ENCODE peak calls at places on chromosomes 11 and 22, in eight cellular contexts. M is neural progenitor cell, H is GM23338, T is fibroblast of lung, N is neuronal stem cell, A is A549, G is HCT116, X is SK-N-SH. R is an unnamed sample.

GRCh38 chr11:12767577-12767976 is 93.4 kb downstream of the TEAD1 start:
- DNase-seq in T (no peak), A (no peak), G (no peak), H (no peak), N (no peak), X (no peak), M (no peak), R (no peak)

GRCh38 chr11:100929377-100929776 is 200.2 kb downstream of the PGR start:
- DNase-seq in N (no peak), G (no peak), A (no peak), H (no peak), T (peak; percentile 91), M (no peak), X (no peak), R (no peak)

GRCh38 chr11:36361901-36362391 is 65.9 kb downstream of the PRR5L start:
- DNase-seq in N (no peak), A (peak; percentile 65), X (no peak), G (no peak), M (peak; percentile 19), H (peak; percentile 43), T (peak; percentile 98), R (peak; percentile 94)

GRCh38 chr11:127345819-127346459 is 345.4 kb upstream of the KIRREL3 start:
- DNase-seq in T (peak; percentile 10), G (no peak), H (peak; percentile 72), M (peak; percentile 70), X (peak; percentile 66), A (peak; percentile 24), N (peak; percentile 39), R (peak; percentile 55)

GRCh38 chr22:19806213-19807160 is 45.9 kb downstream of the TBX1 start:
- DNase-seq in A (peak; percentile 42), N (no peak), X (peak; percentile 30), G (peak; percentile 38), T (peak; percentile 38), M (no peak), H (no peak), R (no peak)

GRCh38 chr11:129853508-129854228 is 38.0 kb downstream of the TMEM45B start:
- DNase-seq in N (no peak), M (no peak), T (peak; percentile 8), H (peak; percentile 23), A (peak; percentile 48), X (peak; percentile 44), G (no peak), R (no peak)

GRCh38 chr11:63933459-63933858 is 5.3 kb upstream of the NAA40 start:
- DNase-seq in A (no peak), T (no peak), M (no peak), X (no peak), G (no peak), N (no peak), H (no peak), R (no peak)

GRCh38 chr11:134052988-134053945 is 15.6 kb upstream of the JAM3 start:
- DNase-seq in A (no peak), M (no peak), H (no peak), G (no peak), N (no peak), T (no peak), X (no peak), R (no peak)

GRCh38 chr11:83401506-83402225 is 115.5 kb upstream of the CCDC90B start:
- DNase-seq in M (no peak), A (no peak), T (no peak), X (no peak), N (no peak), H (no peak), G (no peak), R (no peak)

GRCh38 chr11:116148056-116148455 is 624.7 kb downstream of the BUD13 start:
- DNase-seq in G (no peak), T (no peak), N (no peak), X (no peak), H (peak; percentile 75), A (no peak), M (peak; percentile 62), R (peak; percentile 74)

GRCh38 chr11:44286268-44286880 is 23.6 kb downstream of the ALX4 start:
- DNase-seq in N (no peak), X (peak; percentile 86), M (peak; percentile 82), G (peak; percentile 43), T (peak; percentile 31), A (peak; percentile 70), H (peak; percentile 93), R (peak; percentile 90)

GRCh38 chr11:44886765-44887164 is 63.9 kb downstream of the TP53I11 start:
- DNase-seq in A (no peak), M (no peak), X (no peak), T (peak; percentile 84), H (no peak), G (no peak), N (no peak), R (no peak)

GRCh38 chr22:44689915-44690524 is 12.0 kb upstream of the PRR5 start:
- DNase-seq in X (no peak), A (no peak), N (no peak), G (no peak), T (no peak), H (no peak), M (no peak), R (no peak)

GRCh38 chr22:38259370-38259769 is 13.4 kb downstream of the TMEM184B start:
- DNase-seq in N (no peak), T (no peak), G (no peak), A (no peak), H (no peak), X (no peak), M (no peak), R (no peak)

GRCh38 chr11:86978756-86979608 is 23.8 kb upstream of the FZD4 start:
- DNase-seq in G (peak; percentile 21), T (no peak), N (no peak), H (peak; percentile 44), X (peak; percentile 50), A (peak; percentile 56), M (peak; percentile 12), R (no peak)

GRCh38 chr22:44024288-44024908 is at the start of gene PARVB:
- DNase-seq in M (peak; percentile 45), H (peak; percentile 42), T (no peak), G (no peak), A (peak; percentile 9), X (peak; percentile 84), N (no peak), R (no peak)

GRCh38 chr11:79428406-79428805 is 12.4 kb downstream of the TENM4 start:
- DNase-seq in A (no peak), M (no peak), N (no peak), G (no peak), H (no peak), X (no peak), T (peak; percentile 23), R (no peak)
- H3K4me2 ChIP-seq in A (no peak overlapping the region), M (no peak overlapping the region), N (no peak overlapping the region), G (no peak overlapping the region), H (no peak overlapping the region), X (peak overlapping the region; percentile 3), T (no peak overlapping the region), R (no peak overlapping the region)

DNA sequence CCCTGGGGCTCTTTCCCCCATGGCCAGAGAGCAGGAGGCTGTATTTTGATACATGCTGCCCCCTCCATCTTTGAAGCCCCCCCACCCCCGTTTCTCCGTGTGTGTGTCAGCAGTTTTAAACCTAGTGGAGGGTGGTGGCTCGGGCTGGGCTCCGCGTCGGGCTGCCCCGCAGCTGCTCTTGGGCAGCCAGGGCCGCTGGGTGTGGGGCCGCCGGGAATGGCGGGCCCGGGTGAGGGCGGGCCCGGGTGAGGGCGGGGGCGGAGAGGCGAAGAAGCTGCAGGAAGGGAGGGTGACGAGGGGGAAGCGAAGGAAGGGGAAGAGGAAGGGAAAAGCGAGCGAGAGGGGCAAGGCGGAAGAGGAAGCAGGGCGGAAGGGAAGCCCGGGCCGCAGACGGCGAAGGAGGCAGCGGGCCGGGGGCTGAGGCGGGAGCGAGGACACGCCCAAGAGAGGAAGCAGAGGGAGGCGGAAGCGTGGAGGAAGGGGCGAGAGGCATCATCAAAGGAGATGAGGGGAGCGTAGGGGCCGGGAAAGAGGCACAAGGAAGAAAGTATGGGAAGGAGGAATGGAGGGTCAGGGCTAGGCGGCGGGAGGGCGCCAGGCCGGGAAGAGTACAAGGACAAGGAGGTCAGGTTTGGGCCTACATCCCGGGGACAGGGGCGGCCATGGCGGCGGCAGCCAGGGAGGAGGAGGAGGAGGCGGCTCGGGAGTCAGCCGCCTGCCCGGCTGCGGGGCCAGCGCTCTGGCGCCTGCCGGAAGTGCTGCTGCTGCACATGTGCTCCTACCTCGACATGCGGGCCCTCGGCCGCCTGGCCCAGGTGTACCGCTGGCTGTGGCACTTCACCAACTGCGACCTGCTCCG is 82.4 kb downstream of the BCR start:
- DNase-seq in A (no peak), G (no peak), X (no peak), T (no peak), H (no peak), N (no peak), M (no peak), R (no peak)
- H3K4me3 ChIP-seq in A (no peak overlapping the region), G (no peak overlapping the region), X (no peak overlapping the region), T (no peak overlapping the region), H (no peak overlapping the region), N (no peak overlapping the region), M (no peak overlapping the region), R (no peak overlapping the region)

DNA sequence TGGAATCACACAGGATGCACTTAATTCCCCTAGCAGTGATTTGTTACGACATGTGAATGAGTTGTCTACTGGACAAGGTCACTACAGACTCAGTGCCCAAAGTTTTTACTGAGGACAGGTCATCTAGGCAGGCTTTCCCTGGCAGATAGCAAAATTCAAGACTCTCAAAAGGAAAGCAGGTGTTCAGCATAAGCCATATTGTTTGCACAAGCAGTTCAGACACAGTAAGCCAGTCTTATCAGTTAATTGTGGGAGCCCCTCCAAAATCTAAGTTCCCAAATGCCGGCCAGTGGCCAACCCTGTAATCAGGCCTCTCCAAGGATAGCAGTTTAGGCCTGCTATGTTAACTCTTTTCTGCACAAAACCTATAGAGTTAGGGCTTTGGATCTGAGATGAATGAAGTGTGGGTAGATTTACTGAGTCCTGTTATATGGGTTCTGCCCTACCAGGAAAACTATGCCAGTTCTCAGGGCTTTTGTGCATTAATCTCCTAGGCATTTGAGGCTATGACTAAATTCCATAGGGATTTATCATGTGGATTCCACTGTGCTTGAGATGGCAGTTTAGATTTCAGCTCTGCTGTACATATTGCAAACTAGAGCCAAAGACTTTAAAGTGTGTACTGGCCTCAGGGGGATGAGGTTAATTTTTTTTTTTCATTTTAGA is 4.8 kb upstream of the ARHGEF12 start:
- DNase-seq in T (peak; percentile 94), H (no peak), X (no peak), G (no peak), A (peak; percentile 45), M (no peak), N (no peak), R (no peak)
- H3K4me2 ChIP-seq in T (peak overlapping the region; percentile 66), H (no peak overlapping the region), X (peak overlapping the region; percentile 60), G (peak overlapping the region; percentile 67), A (peak overlapping the region; percentile 62), M (no peak overlapping the region), N (no peak overlapping the region), R (no peak overlapping the region)

GRCh38 chr22:36659762-36660509 is 43.6 kb downstream of the CACNG2 start:
- DNase-seq in G (peak; percentile 91), M (no peak), X (peak; percentile 88), T (peak; percentile 89), A (peak; percentile 92), N (no peak), H (no peak), R (peak; percentile 48)

GRCh38 chr22:36658900-36659299 is 44.7 kb downstream of the CACNG2 start:
- DNase-seq in N (no peak), M (no peak), T (peak; percentile 54), G (no peak), A (no peak), X (no peak), H (no peak), R (no peak)

GRCh38 chr22:36660510-36660840 is 43.1 kb downstream of the CACNG2 start:
- DNase-seq in X (no peak), M (no peak), G (no peak), H (no peak), T (no peak), N (no peak), A (no peak), R (no peak)

GRCh38 chr22:36662981-36663380 is 40.6 kb downstream of the CACNG2 start:
- DNase-seq in G (no peak), A (no peak), X (no peak), H (no peak), T (no peak), N (no peak), M (no peak), R (no peak)

GRCh38 chr22:36660931-36661330 is 42.6 kb downstream of the CACNG2 start:
- DNase-seq in X (no peak), A (no peak), M (no peak), H (no peak), G (no peak), N (no peak), T (no peak), R (no peak)
- H3K4me3 ChIP-seq in X (no peak overlapping the region), A (no peak overlapping the region), M (no peak overlapping the region), H (no peak overlapping the region), G (no peak overlapping the region), N (no peak overlapping the region), T (no peak overlapping the region), R (no peak overlapping the region)

R was measured in mesendoderm.